ENCODE peak calls at places on chromosomes 7 and 10, in six cellular contexts. A is fibroblast of lung, M is PC-9, G is IMR-90, I is PC-3, U is MM.1S. N is an unnamed sample.

GRCh38 chr10:95567903-95568630 is 6.9 kb upstream of the SORBS1 start:
- DNase-seq in A (no peak), G (no peak), M (no peak), U (no peak), I (peak), N (no peak)

GRCh38 chr10:81820418-81820817 is 54.6 kb upstream of the NRG3 start:
- DNase-seq in G (no peak), A (no peak), M (no peak), U (peak), I (no peak), N (peak)

GRCh38 chr7:7816816-7817536 is 98.6 kb upstream of the RPA3 start:
- DNase-seq in A (no peak), M (no peak), U (no peak), G (no peak), I (peak), N (no peak)

GRCh38 chr10:97543025-97543546 is 29.5 kb upstream of the ANKRD2 start:
- DNase-seq in I (peak), G (peak), M (peak), A (peak), U (no peak), N (no peak)

GRCh38 chr7:130141161-130141857 is 63.9 kb downstream of the TMEM209 start:
- DNase-seq in M (no peak), A (peak), I (no peak), G (peak), U (no peak), N (peak)

GRCh38 chr10:102656791-102657371 is 12.6 kb downstream of the TRIM8 start:
- DNase-seq in M (no peak), A (no peak), I (no peak), G (no peak), U (no peak), N (no peak)

GRCh38 chr10:77511498-77512218 is 126.0 kb downstream of the KCNMA1 start:
- DNase-seq in U (no peak), M (no peak), I (peak), G (no peak), A (no peak), N (peak)

GRCh38 chr10:70538195-70538520 is 59.6 kb downstream of the PALD1 start:
- DNase-seq in G (no peak), U (no peak), A (no peak), I (no peak), M (no peak), N (no peak)

GRCh38 chr10:43206391-43207235 is 60.3 kb downstream of the RASGEF1A start:
- DNase-seq in G (no peak), U (no peak), A (no peak), I (no peak), M (no peak), N (no peak)

GRCh38 chr10:60573342-60573741 is 183.7 kb upstream of the ANK3 start:
- DNase-seq in U (peak), G (no peak), A (peak), M (no peak), I (no peak), N (peak)

GRCh38 chr7:5450549-5451327 is 27.1 kb upstream of the TNRC18 start:
- DNase-seq in G (peak), I (peak), U (peak), A (peak), M (peak), N (peak)

GRCh38 chr7:91264924-91265681 is 870 bp downstream of the FZD1 start:
- DNase-seq in G (peak), U (peak), I (peak), A (peak), M (peak), N (peak)

GRCh38 chr10:21715531-21716195 is 181.6 kb downstream of the MLLT10 start:
- DNase-seq in I (peak), U (no peak), M (no peak), G (peak), A (peak), N (no peak)

GRCh38 chr7:104135760-104136558 is 71.9 kb downstream of the ORC5 start:
- DNase-seq in G (no peak), M (no peak), U (no peak), A (no peak), I (no peak), N (no peak)

GRCh38 chr7:26008428-26008827 is 143.6 kb upstream of the NFE2L3 start:
- DNase-seq in U (no peak), G (no peak), A (no peak), I (no peak), M (no peak), N (no peak)

GRCh38 chr7:24119852-24120251 is 164.1 kb upstream of the NPY start:
- DNase-seq in U (no peak), G (no peak), I (no peak), A (no peak), M (no peak), N (no peak)

GRCh38 chr7:105589221-105590077 is 8.2 kb upstream of the EFCAB10 start:
- DNase-seq in M (peak), U (peak), G (peak), I (peak), A (peak), N (peak)

GRCh38 chr10:4514445-4515108 is 311.4 kb upstream of the AKR1E2 start:
- DNase-seq in A (no peak), I (no peak), M (no peak), U (no peak), G (no peak), N (no peak)

GRCh38 chr7:158406817-158407216 is 180.8 kb downstream of the PTPRN2 start:
- DNase-seq in U (no peak), G (no peak), M (no peak), A (no peak), I (no peak), N (no peak)

GRCh38 chr7:117479480-117480224 is at the start of gene CFTR:
- DNase-seq in A (peak), M (no peak), G (no peak), I (no peak), U (no peak), N (peak)

GRCh38 chr10:5538892-5539651 is 14.3 kb downstream of the CALML3 start:
- DNase-seq in M (no peak), G (no peak), U (no peak), A (peak), I (no peak), N (no peak)

GRCh38 chr10:52486840-52487611 is 172.9 kb downstream of the DKK1 start:
- DNase-seq in U (peak), I (peak), G (peak), M (peak), A (peak), N (no peak)

GRCh38 chr10:52484426-52485065 is 170.5 kb downstream of the DKK1 start:
- DNase-seq in A (no peak), M (no peak), I (no peak), U (no peak), G (no peak), N (no peak)

GRCh38 chr10:52485486-52485885 is 171.4 kb downstream of the DKK1 start:
- DNase-seq in U (no peak), A (no peak), I (no peak), M (no peak), G (no peak), N (no peak)

GRCh38 chr10:52491246-52492000 is 177.3 kb downstream of the DKK1 start:
- DNase-seq in U (no peak), I (peak), G (peak), A (peak), M (no peak), N (no peak)

DNA sequence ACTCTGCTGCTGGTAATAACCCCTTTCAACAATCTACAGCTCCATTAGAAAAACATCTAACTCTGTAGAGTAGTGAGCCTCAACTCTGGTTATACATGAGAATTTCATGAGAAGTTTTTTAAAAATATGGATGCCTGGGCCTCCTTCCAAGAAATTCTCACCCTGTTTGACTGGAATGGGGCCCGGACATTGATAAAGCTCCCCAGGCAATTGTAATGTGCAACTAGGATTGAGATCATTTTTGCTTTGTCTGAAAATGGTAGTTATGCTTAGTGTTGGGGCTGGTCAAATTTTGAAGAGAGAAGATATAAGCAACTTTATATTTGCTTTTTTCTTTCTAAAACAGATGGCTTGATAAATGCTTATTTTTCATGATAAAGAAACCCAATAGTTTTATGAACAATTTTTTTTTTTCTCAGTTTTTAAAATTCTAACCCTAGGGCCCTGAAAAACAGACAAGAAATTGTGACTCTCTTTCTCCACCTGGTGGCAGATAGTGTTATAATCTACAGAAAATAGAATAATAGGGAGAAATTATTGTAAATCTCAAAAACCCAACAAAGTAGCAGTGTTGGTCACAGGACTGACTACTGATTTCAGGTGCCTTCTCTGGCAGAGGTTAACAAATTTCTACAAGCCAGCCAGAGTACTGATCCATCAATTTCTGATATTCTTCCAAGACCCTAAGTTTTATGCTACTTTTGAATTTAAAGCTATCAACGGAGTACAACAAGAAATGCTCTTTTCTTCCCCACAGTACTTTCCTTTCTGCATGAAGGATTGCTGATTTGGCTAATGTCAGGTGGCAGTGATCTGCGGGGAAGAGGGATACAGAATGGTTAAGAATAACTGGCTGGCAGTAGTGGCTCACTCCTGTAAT is 174.8 kb downstream of the DKK1 start:
- DNase-seq in A (peak), M (peak), G (peak), I (peak), U (peak), N (peak)
- H2AFZ ChIP-seq in A (no peak), M (no peak), G (no peak), I (peak), U (peak), N (peak)

GRCh38 chr10:126754966-126755365 is 84.5 kb upstream of the C10orf90 start:
- DNase-seq in U (no peak), G (no peak), A (no peak), I (no peak), M (no peak), N (no peak)

GRCh38 chr10:126749030-126749655 is 78.7 kb upstream of the C10orf90 start:
- DNase-seq in U (peak), G (peak), M (peak), I (peak), A (peak), N (peak)
- TF ChIP-seq CTCF in U (peak), G (peak), M (peak), I (peak), A (peak), N (peak)

GRCh38 chr7:147412109-147412508 is 1178.5 kb upstream of the C7orf33 start:
- DNase-seq in A (no peak), M (no peak), U (no peak), G (no peak), I (no peak), N (peak)

GRCh38 chr7:147412782-147413186 is 1177.8 kb upstream of the C7orf33 start:
- DNase-seq in U (no peak), M (no peak), A (peak), G (peak), I (peak), N (no peak)

GRCh38 chr7:147411011-147411614 is 1179.5 kb upstream of the C7orf33 start:
- DNase-seq in G (no peak), A (no peak), I (no peak), U (no peak), M (no peak), N (no peak)

GRCh38 chr7:147415991-147416390 is 1174.6 kb upstream of the C7orf33 start:
- DNase-seq in M (no peak), U (no peak), I (peak), A (no peak), G (peak), N (no peak)

GRCh38 chr7:147413243-147413642 is 1177.3 kb upstream of the C7orf33 start:
- DNase-seq in I (peak), U (no peak), M (no peak), A (no peak), G (no peak), N (no peak)
- H3K4me3 ChIP-seq in I (peak), U (no peak), M (no peak), A (peak), G (peak), N (no peak)

DNA sequence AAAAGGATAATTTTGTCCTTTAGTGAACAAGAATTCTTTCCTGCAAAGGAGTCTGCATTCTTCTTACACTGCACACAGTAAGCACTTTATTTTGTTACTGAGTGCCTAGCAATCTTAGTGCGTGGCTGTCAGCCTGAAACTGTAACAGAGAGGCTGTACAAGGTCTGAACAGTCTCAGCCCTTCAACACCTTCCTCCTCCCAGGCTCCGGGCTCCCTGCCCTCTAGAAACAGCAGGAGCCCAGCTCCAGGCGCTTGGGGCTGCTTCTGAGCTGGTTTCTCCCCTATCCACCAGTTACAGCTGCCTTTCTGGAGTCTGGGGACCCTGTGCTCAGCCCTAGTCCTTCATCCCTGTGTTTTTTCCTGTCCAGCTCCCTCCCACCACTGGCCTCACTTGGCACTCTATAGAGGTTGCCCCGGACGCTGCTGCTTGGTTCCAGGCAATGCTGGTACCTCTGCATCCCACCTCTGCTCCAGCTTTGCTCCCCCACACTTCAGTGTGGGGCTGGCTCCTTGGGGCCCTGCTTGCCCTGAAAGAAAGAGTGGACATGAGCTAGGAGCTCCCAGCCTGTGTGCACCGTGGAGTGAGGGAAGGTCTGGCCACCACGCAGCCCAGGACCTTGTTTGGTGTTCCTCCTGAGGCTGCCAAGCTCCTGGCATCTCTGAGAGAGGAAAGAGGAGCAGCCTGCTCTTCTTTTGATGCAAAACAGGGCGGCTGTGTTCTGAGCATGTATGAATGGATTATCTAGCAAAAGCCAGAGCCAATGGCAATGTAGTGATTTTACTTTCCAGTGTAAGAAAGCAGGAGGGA is 251.2 kb upstream of the GRB10 start:
- DNase-seq in A (no peak), M (no peak), I (no peak), G (no peak), U (no peak), N (no peak)
- H2AFZ ChIP-seq in A (peak), M (no peak), I (no peak), G (peak), U (no peak), N (peak)

GRCh38 chr7:18064242-18064838 is 36.7 kb upstream of the PRPS1L1 start:
- DNase-seq in M (no peak), I (peak), U (peak), G (no peak), A (no peak), N (peak)
- TF ChIP-seq CTCF in M (peak), I (peak), U (peak), G (peak), A (peak), N (peak)

DNA sequence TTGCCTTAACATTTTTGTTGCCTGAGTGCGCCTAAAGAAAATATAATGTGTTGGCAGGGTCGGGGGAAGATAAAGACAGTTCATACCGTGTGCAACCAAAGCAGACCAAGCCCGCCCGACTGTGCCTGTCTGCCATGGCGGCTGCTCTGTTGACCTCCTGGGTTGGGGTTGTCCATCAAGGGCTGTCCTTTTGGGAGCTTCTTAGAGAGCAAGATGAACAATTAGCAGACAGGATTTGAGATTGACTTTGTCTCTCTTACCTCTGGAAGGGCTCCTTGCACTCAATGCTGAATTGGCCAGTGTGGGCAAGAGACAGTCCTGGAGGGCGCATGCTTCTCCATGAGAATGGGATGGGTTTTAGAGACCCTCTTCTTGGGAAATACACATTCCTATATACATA is 319.6 kb downstream of the GLRX3 start:
- DNase-seq in U (no peak), A (no peak), I (no peak), M (no peak), G (no peak), N (no peak)
- H3K4me3 ChIP-seq in U (no peak), A (no peak), I (no peak), M (no peak), G (no peak), N (no peak)

N was measured in neural progenitor cell.